ENCODE peak calls at places on chromosomes 5 and 9, in ten cellular contexts. One of them, this sample, is unnamed.

GRCh38 chr5:146240951-146241350 is 37.5 kb downstream of the RBM27 start:
- DNase-seq in lower lobe of right lung: no peak
- DNase-seq in T follicular helper cell: no peak
- DNase-seq in IMR-90: peak; percentile 21
- DNase-seq in stimulated activated naive CD4-positive, alpha-beta T cell: no peak
- DNase-seq in ureter: no peak
- DNase-seq in left ventricle myocardium inferior: no peak
- DNase-seq in sciatic nerve: no peak
- DNase-seq in tibial artery: no peak
- DNase-seq in amniotic stem cell: no peak
- DNase-seq in this sample: no peak

GRCh38 chr9:110452227-110452801 is 114.7 kb upstream of the TXNDC8 start:
- DNase-seq in lower lobe of right lung: no peak
- DNase-seq in T follicular helper cell: no peak
- DNase-seq in IMR-90: peak; percentile 15
- DNase-seq in stimulated activated naive CD4-positive, alpha-beta T cell: no peak
- DNase-seq in ureter: no peak
- DNase-seq in left ventricle myocardium inferior: no peak
- DNase-seq in sciatic nerve: no peak
- DNase-seq in tibial artery: no peak
- DNase-seq in amniotic stem cell: no peak
- DNase-seq in this sample: no peak

GRCh38 chr9:106860731-106861584 is 2.0 kb upstream of the ZNF462 start:
- DNase-seq in lower lobe of right lung: no peak
- DNase-seq in T follicular helper cell: no peak
- DNase-seq in IMR-90: peak; percentile 38
- DNase-seq in stimulated activated naive CD4-positive, alpha-beta T cell: no peak
- DNase-seq in ureter: peak; percentile 49
- DNase-seq in left ventricle myocardium inferior: peak; percentile 42
- DNase-seq in sciatic nerve: peak; percentile 65
- DNase-seq in tibial artery: no peak
- DNase-seq in amniotic stem cell: no peak
- DNase-seq in this sample: no peak

GRCh38 chr9:87039809-87040392 is 92.6 kb upstream of the GAS1 start:
- DNase-seq in lower lobe of right lung: no peak
- DNase-seq in T follicular helper cell: no peak
- DNase-seq in IMR-90: peak; percentile 78
- DNase-seq in stimulated activated naive CD4-positive, alpha-beta T cell: no peak
- DNase-seq in ureter: no peak
- DNase-seq in left ventricle myocardium inferior: no peak
- DNase-seq in sciatic nerve: no peak
- DNase-seq in tibial artery: no peak
- DNase-seq in amniotic stem cell: no peak
- DNase-seq in this sample: no peak

GRCh38 chr5:132830436-132831094 is at the start of gene SHROOM1:
- DNase-seq in lower lobe of right lung: peak; percentile 85
- DNase-seq in T follicular helper cell: no peak
- DNase-seq in IMR-90: peak; percentile 27
- DNase-seq in stimulated activated naive CD4-positive, alpha-beta T cell: no peak
- DNase-seq in ureter: peak; percentile 55
- DNase-seq in left ventricle myocardium inferior: peak; percentile 69
- DNase-seq in sciatic nerve: peak; percentile 81
- DNase-seq in tibial artery: no peak
- DNase-seq in amniotic stem cell: no peak
- DNase-seq in this sample: peak; percentile 2

GRCh38 chr5:103178167-103178566 is 58.1 kb downstream of the PPIP5K2 start:
- DNase-seq in lower lobe of right lung: no peak
- DNase-seq in T follicular helper cell: no peak
- DNase-seq in IMR-90: no peak
- DNase-seq in stimulated activated naive CD4-positive, alpha-beta T cell: no peak
- DNase-seq in ureter: no peak
- DNase-seq in left ventricle myocardium inferior: no peak
- DNase-seq in sciatic nerve: no peak
- DNase-seq in tibial artery: no peak
- DNase-seq in amniotic stem cell: no peak
- DNase-seq in this sample: no peak

GRCh38 chr9:112033237-112034215 is 136.9 kb downstream of the UGCG start:
- DNase-seq in lower lobe of right lung: no peak
- DNase-seq in T follicular helper cell: no peak
- DNase-seq in IMR-90: no peak
- DNase-seq in stimulated activated naive CD4-positive, alpha-beta T cell: no peak
- DNase-seq in ureter: no peak
- DNase-seq in left ventricle myocardium inferior: no peak
- DNase-seq in sciatic nerve: no peak
- DNase-seq in tibial artery: no peak
- DNase-seq in amniotic stem cell: no peak
- DNase-seq in this sample: no peak

GRCh38 chr5:80143491-80143890 is 108.3 kb downstream of the THBS4 start:
- DNase-seq in lower lobe of right lung: no peak
- DNase-seq in T follicular helper cell: no peak
- DNase-seq in IMR-90: no peak
- DNase-seq in stimulated activated naive CD4-positive, alpha-beta T cell: no peak
- DNase-seq in ureter: no peak
- DNase-seq in left ventricle myocardium inferior: no peak
- DNase-seq in sciatic nerve: no peak
- DNase-seq in tibial artery: no peak
- DNase-seq in amniotic stem cell: no peak
- DNase-seq in this sample: no peak

GRCh38 chr9:21440139-21440538 is at the start of gene IFNA1:
- DNase-seq in lower lobe of right lung: no peak
- DNase-seq in T follicular helper cell: no peak
- DNase-seq in IMR-90: no peak
- DNase-seq in stimulated activated naive CD4-positive, alpha-beta T cell: no peak
- DNase-seq in ureter: no peak
- DNase-seq in left ventricle myocardium inferior: no peak
- DNase-seq in sciatic nerve: no peak
- DNase-seq in tibial artery: no peak
- DNase-seq in amniotic stem cell: no peak
- DNase-seq in this sample: no peak

GRCh38 chr9:133356391-133357091 is at the start of the genes SURF1 and SURF2:
- DNase-seq in lower lobe of right lung: peak; percentile 95
- DNase-seq in T follicular helper cell: peak; percentile 86
- DNase-seq in IMR-90: peak; percentile 66
- DNase-seq in stimulated activated naive CD4-positive, alpha-beta T cell: peak; percentile 86
- DNase-seq in ureter: peak; percentile 90
- DNase-seq in left ventricle myocardium inferior: peak; percentile 91
- DNase-seq in sciatic nerve: peak; percentile 93
- DNase-seq in tibial artery: peak; percentile 83
- DNase-seq in amniotic stem cell: peak; percentile 79
- DNase-seq in this sample: peak; percentile 41

GRCh38 chr5:9421823-9422354 is 124.0 kb downstream of the SEMA5A start:
- DNase-seq in lower lobe of right lung: no peak
- DNase-seq in T follicular helper cell: no peak
- DNase-seq in IMR-90: no peak
- DNase-seq in stimulated activated naive CD4-positive, alpha-beta T cell: no peak
- DNase-seq in ureter: no peak
- DNase-seq in left ventricle myocardium inferior: no peak
- DNase-seq in sciatic nerve: no peak
- DNase-seq in tibial artery: no peak
- DNase-seq in amniotic stem cell: no peak
- DNase-seq in this sample: no peak

GRCh38 chr5:132274050-132274869 is 16.8 kb downstream of the PDLIM4 start:
- DNase-seq in lower lobe of right lung: no peak
- DNase-seq in T follicular helper cell: no peak
- DNase-seq in IMR-90: no peak
- DNase-seq in stimulated activated naive CD4-positive, alpha-beta T cell: no peak
- DNase-seq in ureter: no peak
- DNase-seq in left ventricle myocardium inferior: no peak
- DNase-seq in sciatic nerve: no peak
- DNase-seq in tibial artery: no peak
- DNase-seq in amniotic stem cell: no peak
- DNase-seq in this sample: no peak

GRCh38 chr9:77063645-77064285 is 44.3 kb downstream of the FOXB2 start:
- DNase-seq in lower lobe of right lung: no peak
- DNase-seq in T follicular helper cell: no peak
- DNase-seq in IMR-90: peak; percentile 47
- DNase-seq in stimulated activated naive CD4-positive, alpha-beta T cell: no peak
- DNase-seq in ureter: no peak
- DNase-seq in left ventricle myocardium inferior: no peak
- DNase-seq in sciatic nerve: no peak
- DNase-seq in tibial artery: no peak
- DNase-seq in amniotic stem cell: peak; percentile 6
- DNase-seq in this sample: no peak

GRCh38 chr9:71210326-71210725 is 88.9 kb upstream of the TRPM3 start:
- DNase-seq in lower lobe of right lung: no peak
- DNase-seq in T follicular helper cell: no peak
- DNase-seq in IMR-90: no peak
- DNase-seq in stimulated activated naive CD4-positive, alpha-beta T cell: no peak
- DNase-seq in ureter: no peak
- DNase-seq in left ventricle myocardium inferior: no peak
- DNase-seq in sciatic nerve: no peak
- DNase-seq in tibial artery: no peak
- DNase-seq in amniotic stem cell: no peak
- DNase-seq in this sample: no peak

GRCh38 chr9:131461166-131461565 is 41.6 kb upstream of the POMT1 start:
- DNase-seq in lower lobe of right lung: no peak
- DNase-seq in T follicular helper cell: no peak
- DNase-seq in IMR-90: no peak
- DNase-seq in stimulated activated naive CD4-positive, alpha-beta T cell: no peak
- DNase-seq in ureter: no peak
- DNase-seq in left ventricle myocardium inferior: no peak
- DNase-seq in sciatic nerve: no peak
- DNase-seq in tibial artery: no peak
- DNase-seq in amniotic stem cell: no peak
- DNase-seq in this sample: no peak

GRCh38 chr9:22103650-22104575 is 94.8 kb upstream of the CDKN2B start:
- DNase-seq in lower lobe of right lung: no peak
- DNase-seq in T follicular helper cell: no peak
- DNase-seq in IMR-90: peak; percentile 75
- DNase-seq in stimulated activated naive CD4-positive, alpha-beta T cell: no peak
- DNase-seq in ureter: no peak
- DNase-seq in left ventricle myocardium inferior: no peak
- DNase-seq in sciatic nerve: no peak
- DNase-seq in tibial artery: no peak
- DNase-seq in amniotic stem cell: no peak
- DNase-seq in this sample: no peak

GRCh38 chr9:128731691-128732090 is 7.8 kb upstream of the ZDHHC12 start:
- DNase-seq in lower lobe of right lung: no peak
- DNase-seq in T follicular helper cell: no peak
- DNase-seq in IMR-90: no peak
- DNase-seq in stimulated activated naive CD4-positive, alpha-beta T cell: no peak
- DNase-seq in ureter: no peak
- DNase-seq in left ventricle myocardium inferior: no peak
- DNase-seq in sciatic nerve: no peak
- DNase-seq in tibial artery: no peak
- DNase-seq in amniotic stem cell: no peak
- DNase-seq in this sample: no peak

GRCh38 chr5:120457839-120458507 is 6.1 kb upstream of the PRR16 start:
- DNase-seq in lower lobe of right lung: peak; percentile 82
- DNase-seq in T follicular helper cell: no peak
- DNase-seq in IMR-90: peak; percentile 29
- DNase-seq in stimulated activated naive CD4-positive, alpha-beta T cell: peak; percentile 43
- DNase-seq in ureter: peak; percentile 71
- DNase-seq in left ventricle myocardium inferior: peak; percentile 84
- DNase-seq in sciatic nerve: peak; percentile 77
- DNase-seq in tibial artery: peak; percentile 81
- DNase-seq in amniotic stem cell: no peak
- DNase-seq in this sample: no peak

GRCh38 chr5:141504216-141504615 is 15.3 kb downstream of the PCDHGC5 start:
- DNase-seq in lower lobe of right lung: no peak
- DNase-seq in T follicular helper cell: no peak
- DNase-seq in IMR-90: no peak
- DNase-seq in stimulated activated naive CD4-positive, alpha-beta T cell: no peak
- DNase-seq in ureter: no peak
- DNase-seq in left ventricle myocardium inferior: no peak
- DNase-seq in sciatic nerve: no peak
- DNase-seq in tibial artery: no peak
- DNase-seq in amniotic stem cell: no peak
- DNase-seq in this sample: no peak